ENCODE peak calls at places on chromosomes 7 and 10, in four cellular contexts. One of them, this sample, is unnamed. For H3K27me3, the result is how much of the 10 kb centered on the place peaks cover.

GRCh38 chr10:116056445-116057293 is 216.3 kb downstream of the GFRA1 start:
- DNase-seq in HCT116: no peak
- DNase-seq in GM23248: peak
- DNase-seq in hepatocyte: peak
- DNase-seq in this sample: no peak

GRCh38 chr7:156986378-156986777 is 24.1 kb downstream of the MNX1 start:
- DNase-seq in HCT116: no peak
- DNase-seq in GM23248: no peak
- DNase-seq in hepatocyte: no peak
- DNase-seq in this sample: no peak

GRCh38 chr7:66732439-66732838 is 8.1 kb upstream of the RABGEF1 start:
- DNase-seq in HCT116: no peak
- DNase-seq in GM23248: no peak
- DNase-seq in hepatocyte: no peak
- DNase-seq in this sample: no peak

GRCh38 chr10:119281581-119282071 is 74.3 kb downstream of the GRK5 start:
- DNase-seq in HCT116: no peak
- DNase-seq in GM23248: peak
- DNase-seq in hepatocyte: no peak
- DNase-seq in this sample: no peak

GRCh38 chr10:61850376-61850775 is 51.1 kb upstream of the ARID5B start:
- DNase-seq in HCT116: no peak
- DNase-seq in GM23248: no peak
- DNase-seq in hepatocyte: no peak
- DNase-seq in this sample: no peak

GRCh38 chr7:19333706-19334105 is 188.5 kb upstream of the FERD3L start:
- DNase-seq in HCT116: no peak
- DNase-seq in GM23248: no peak
- DNase-seq in hepatocyte: no peak
- DNase-seq in this sample: no peak

GRCh38 chr10:4351723-4352565 is 474.1 kb upstream of the AKR1E2 start:
- DNase-seq in HCT116: no peak
- DNase-seq in GM23248: peak
- DNase-seq in hepatocyte: no peak
- DNase-seq in this sample: no peak

GRCh38 chr10:44988957-44989620 is 10.5 kb upstream of the DEPP1 start:
- DNase-seq in HCT116: no peak
- DNase-seq in GM23248: no peak
- DNase-seq in hepatocyte: no peak
- DNase-seq in this sample: no peak

GRCh38 chr10:58859541-58859940 is 316.9 kb upstream of the PHYHIPL start:
- DNase-seq in HCT116: no peak
- DNase-seq in GM23248: no peak
- DNase-seq in hepatocyte: no peak
- DNase-seq in this sample: no peak

GRCh38 chr7:116511552-116512523 is 12.3 kb downstream of the CAV2 start:
- DNase-seq in HCT116: peak
- DNase-seq in GM23248: peak
- DNase-seq in hepatocyte: no peak
- DNase-seq in this sample: peak

GRCh38 chr10:97183314-97183713 is 2.4 kb downstream of the SLIT1 start:
- DNase-seq in HCT116: no peak
- DNase-seq in GM23248: no peak
- DNase-seq in hepatocyte: no peak
- DNase-seq in this sample: no peak

GRCh38 chr10:131035779-131036178 is 275.7 kb downstream of the TCERG1L start:
- DNase-seq in HCT116: no peak
- DNase-seq in GM23248: no peak
- DNase-seq in hepatocyte: peak
- DNase-seq in this sample: no peak

GRCh38 chr10:86654411-86655172 is at the start of gene OPN4:
- DNase-seq in HCT116: no peak
- DNase-seq in GM23248: no peak
- DNase-seq in hepatocyte: no peak
- DNase-seq in this sample: no peak

GRCh38 chr7:11379641-11380040 is 406.0 kb downstream of the PHF14 start:
- DNase-seq in HCT116: no peak
- DNase-seq in GM23248: no peak
- DNase-seq in hepatocyte: no peak
- DNase-seq in this sample: no peak

GRCh38 chr10:70652761-70653657 is 19.3 kb upstream of the ADAMTS14 start:
- DNase-seq in HCT116: no peak
- DNase-seq in GM23248: peak
- DNase-seq in hepatocyte: peak
- DNase-seq in this sample: no peak

GRCh38 chr10:28558923-28559508 is 26.1 kb downstream of the WAC start:
- DNase-seq in HCT116: no peak
- DNase-seq in GM23248: no peak
- DNase-seq in hepatocyte: no peak
- DNase-seq in this sample: no peak

GRCh38 chr7:96548664-96549063 is 161.0 kb downstream of the SEM1 start:
- DNase-seq in HCT116: no peak
- DNase-seq in GM23248: no peak
- DNase-seq in hepatocyte: peak
- DNase-seq in this sample: peak

GRCh38 chr7:91228927-91229326 is 35.3 kb upstream of the FZD1 start:
- DNase-seq in HCT116: no peak
- DNase-seq in GM23248: peak
- DNase-seq in hepatocyte: no peak
- DNase-seq in this sample: peak

GRCh38 chr10:116138897-116139296 is 134.1 kb downstream of the GFRA1 start:
- DNase-seq in HCT116: no peak
- DNase-seq in GM23248: no peak
- DNase-seq in hepatocyte: no peak
- DNase-seq in this sample: no peak

GRCh38 chr7:121330053-121330833 is 1.4 kb downstream of the WNT16 start:
- DNase-seq in HCT116: no peak
- DNase-seq in GM23248: peak
- DNase-seq in hepatocyte: no peak
- DNase-seq in this sample: no peak

GRCh38 chr7:18976715-18977466 is 140.5 kb downstream of the TWIST1 start:
- DNase-seq in HCT116: no peak
- DNase-seq in GM23248: peak
- DNase-seq in hepatocyte: no peak
- DNase-seq in this sample: no peak

GRCh38 chr10:44628921-44629320 is 244.0 kb upstream of the CXCL12 start:
- DNase-seq in HCT116: no peak
- DNase-seq in GM23248: peak
- DNase-seq in hepatocyte: peak
- DNase-seq in this sample: peak

GRCh38 chr7:140367528-140367927 is 30.8 kb downstream of the SLC37A3 start:
- DNase-seq in HCT116: no peak
- DNase-seq in GM23248: no peak
- DNase-seq in hepatocyte: no peak
- DNase-seq in this sample: no peak

GRCh38 chr7:131637846-131638245 is 81.4 kb upstream of the PODXL start:
- DNase-seq in HCT116: no peak
- DNase-seq in GM23248: no peak
- DNase-seq in hepatocyte: no peak
- DNase-seq in this sample: no peak

GRCh38 chr7:28768577-28769147 is 189.5 kb downstream of the TRIL start:
- DNase-seq in HCT116: no peak
- DNase-seq in GM23248: peak
- DNase-seq in hepatocyte: no peak
- DNase-seq in this sample: peak

GRCh38 chr10:75400769-75401568 is 595 bp downstream of the ZNF503 start:
- DNase-seq in HCT116: no peak
- DNase-seq in GM23248: peak
- DNase-seq in hepatocyte: peak
- DNase-seq in this sample: peak

GRCh38 chr7:5754981-5755599 is 26.4 kb downstream of the RNF216 start:
- DNase-seq in HCT116: no peak
- DNase-seq in GM23248: no peak
- DNase-seq in hepatocyte: no peak
- DNase-seq in this sample: no peak

GRCh38 chr7:149869291-149869650 is 4.5 kb upstream of the ATP6V0E2 start:
- DNase-seq in HCT116: no peak
- DNase-seq in GM23248: no peak
- DNase-seq in hepatocyte: no peak
- DNase-seq in this sample: no peak

DNA sequence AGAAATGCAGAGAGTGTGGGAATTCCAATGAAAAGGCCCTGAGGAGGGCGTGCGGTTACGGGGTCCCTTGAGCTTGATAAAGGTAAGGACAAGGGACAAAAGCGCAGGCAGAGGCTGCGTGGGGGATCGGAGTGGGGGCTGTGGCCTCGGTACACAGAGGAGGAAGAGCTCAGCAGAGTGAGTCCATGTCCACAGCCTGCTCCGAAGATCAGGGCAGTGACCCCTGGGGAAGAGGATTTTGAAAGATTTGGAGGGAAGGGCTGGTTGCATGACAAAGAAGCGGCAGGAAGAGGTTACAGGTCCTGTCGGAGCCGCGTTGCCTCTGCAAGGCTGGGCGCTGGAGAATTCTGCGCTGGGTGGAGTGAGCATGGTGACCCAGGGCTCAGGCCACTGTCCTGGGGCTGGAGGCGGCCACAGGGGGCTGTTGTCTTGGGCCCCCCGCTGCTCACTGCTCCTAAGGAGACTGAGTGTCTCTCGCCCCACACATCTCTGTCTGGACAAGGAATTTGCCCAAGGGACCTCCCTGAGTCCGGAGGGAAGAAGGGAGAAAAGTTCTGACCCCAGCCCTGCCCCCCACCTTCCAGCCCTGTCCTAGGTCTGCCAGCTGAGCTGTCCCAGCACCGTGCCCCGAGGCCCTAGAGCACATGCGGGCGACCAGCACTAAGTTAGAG is 69.8 kb upstream of the INSIG1 start:
- DNase-seq in HCT116: no peak
- DNase-seq in GM23248: no peak
- DNase-seq in hepatocyte: no peak
- DNase-seq in this sample: no peak
- H3K27me3 ChIP-seq in HCT116: under half
- H3K27me3 ChIP-seq in GM23248: under half
- H3K27me3 ChIP-seq in hepatocyte: under half
- H3K27me3 ChIP-seq in this sample: under half

DNA sequence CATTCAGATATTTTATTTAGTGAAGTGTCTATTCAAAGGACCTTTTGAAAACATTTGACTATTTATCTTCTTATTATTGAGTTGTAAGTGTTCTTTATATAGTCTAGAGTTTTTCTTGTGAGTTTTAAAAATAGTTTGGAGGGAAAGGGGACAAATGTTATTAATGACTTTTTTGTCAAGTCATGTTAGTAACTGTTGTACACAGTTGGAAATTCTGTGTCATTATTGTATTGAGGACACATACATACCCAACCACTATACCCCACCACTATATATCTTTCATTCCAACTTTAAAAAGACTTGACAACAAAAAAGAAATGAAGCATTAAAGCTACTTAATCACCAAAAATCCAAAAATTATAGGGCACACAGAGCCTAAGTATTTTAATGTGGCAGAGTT is 53.2 kb upstream of the OIT3 start:
- DNase-seq in HCT116: no peak
- DNase-seq in GM23248: no peak
- DNase-seq in hepatocyte: no peak
- DNase-seq in this sample: no peak
- H2AFZ ChIP-seq in HCT116: no peak
- H2AFZ ChIP-seq in GM23248: no peak
- H2AFZ ChIP-seq in hepatocyte: no peak
- H2AFZ ChIP-seq in this sample: no peak

DNA sequence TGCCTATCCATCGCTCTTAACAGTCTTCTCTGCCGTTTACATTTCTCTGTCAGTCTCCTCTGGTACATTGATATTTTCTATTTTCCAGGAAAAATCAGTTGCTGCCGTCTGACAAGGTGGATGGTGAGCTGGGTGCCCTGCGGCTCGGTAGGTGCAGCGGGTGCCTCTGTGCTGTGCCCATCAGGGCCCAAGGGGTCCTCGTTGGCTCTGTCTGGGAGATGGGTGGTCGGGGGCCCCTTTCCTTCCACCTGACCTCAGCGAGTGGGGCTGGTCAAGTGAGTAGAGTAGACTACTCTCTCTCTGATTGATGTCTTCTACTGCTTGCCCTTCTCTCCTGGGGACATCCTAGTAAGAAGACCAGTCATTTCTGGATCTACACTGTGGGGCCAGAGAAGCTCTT is 57.4 kb downstream of the MINDY4 start:
- DNase-seq in HCT116: no peak
- DNase-seq in GM23248: no peak
- DNase-seq in hepatocyte: no peak
- DNase-seq in this sample: no peak
- TF ChIP-seq EZH2phosphoT487 in HCT116: no peak
- TF ChIP-seq EZH2phosphoT487 in GM23248: no peak
- TF ChIP-seq EZH2phosphoT487 in hepatocyte: no peak
- TF ChIP-seq EZH2phosphoT487 in this sample: no peak

DNA sequence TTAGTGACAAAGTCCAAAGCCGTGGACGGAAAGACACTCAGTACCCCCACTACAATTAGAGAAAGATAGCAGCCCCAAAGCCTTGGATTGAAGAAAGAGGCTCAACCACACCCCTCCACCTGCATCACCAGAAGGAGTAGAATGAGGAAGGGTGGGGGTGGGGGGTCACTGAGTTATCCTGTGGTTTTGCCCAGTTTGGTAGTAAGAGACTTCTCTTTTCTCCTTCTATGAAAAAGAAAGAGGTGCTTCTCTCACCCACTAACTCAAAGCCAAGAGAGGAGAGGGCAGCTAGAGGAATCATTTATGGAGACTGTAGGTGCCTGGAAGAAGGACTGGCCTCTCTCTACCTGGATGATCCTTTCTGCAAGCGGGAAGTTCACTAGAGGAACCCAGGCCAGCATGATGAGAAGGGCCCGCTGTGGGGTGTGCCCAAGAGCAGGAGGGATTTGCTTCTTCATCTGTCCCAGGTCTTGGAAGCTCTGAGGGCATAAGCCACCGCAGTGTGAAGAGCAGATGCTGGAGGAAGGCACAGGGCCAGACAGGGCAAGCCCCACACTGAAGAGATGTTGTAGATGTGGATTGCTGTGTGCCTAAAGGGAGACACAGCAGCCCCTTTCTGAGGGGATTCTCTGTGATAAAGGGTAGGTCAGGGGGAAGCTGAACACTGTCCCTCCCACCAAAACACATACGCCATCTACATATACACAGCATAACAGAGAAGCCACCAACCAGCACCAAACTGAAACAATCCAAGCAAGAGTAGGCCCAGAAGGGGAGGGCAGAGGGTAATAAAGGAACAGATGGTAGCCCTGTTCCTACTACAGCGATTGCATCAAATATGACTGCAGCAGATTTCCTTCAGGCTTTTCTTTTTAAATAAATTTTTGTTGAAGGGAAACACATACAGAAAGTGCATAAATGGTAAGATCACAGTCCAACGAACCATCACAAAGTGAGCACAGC is 25.8 kb upstream of the LANCL2 start:
- DNase-seq in HCT116: no peak
- DNase-seq in GM23248: no peak
- DNase-seq in hepatocyte: no peak
- DNase-seq in this sample: no peak
- H3K27me3 ChIP-seq in HCT116: under half
- H3K27me3 ChIP-seq in GM23248: under half
- H3K27me3 ChIP-seq in hepatocyte: under half
- H3K27me3 ChIP-seq in this sample: under half